ENCODE peak calls at places on chromosome 21, in eight cellular contexts. One of them, this sample, is unnamed.

GRCh38 chr21:15514073-15514946 is 215.5 kb upstream of the USP25 start:
- DNase-seq in activated CD4-positive, CD25-positive, alpha-beta regulatory T cell treated with anti-CD3 and anti-CD28 coated beads, Interleukin-2, amount 50 U/mL, for 72 hours: no peak
- DNase-seq in stimulated activated CD8-positive, alpha-beta memory T cell treated with anti-CD3 and anti-CD28 coated beads, Interleukin-15, amount 100 ng/mL, for 4 hours: no peak
- DNase-seq in activated T-cell treated with anti-CD3 and anti-CD28 coated beads for 24 hours: peak; percentile 35
- DNase-seq in H9: no peak
- DNase-seq in KBM-7: peak; percentile 89
- DNase-seq in NCI-H774: no peak
- DNase-seq in HepG2: peak; percentile 94
- DNase-seq in this sample: peak; percentile 84

GRCh38 chr21:27060190-27060589 is 93.3 kb upstream of the ADAMTS5 start:
- DNase-seq in activated T-cell treated with anti-CD3 and anti-CD28 coated beads for 24 hours: no peak
- DNase-seq in NCI-H774: no peak
- DNase-seq in KBM-7: no peak
- DNase-seq in HepG2: no peak
- DNase-seq in H9: no peak
- DNase-seq in activated CD4-positive, CD25-positive, alpha-beta regulatory T cell treated with anti-CD3 and anti-CD28 coated beads, Interleukin-2, amount 50 U/mL, for 72 hours: no peak
- DNase-seq in stimulated activated CD8-positive, alpha-beta memory T cell treated with anti-CD3 and anti-CD28 coated beads, Interleukin-15, amount 100 ng/mL, for 4 hours: no peak
- DNase-seq in this sample: no peak

GRCh38 chr21:37921091-37921490 is 4.8 kb upstream of the KCNJ6 start:
- DNase-seq in activated T-cell treated with anti-CD3 and anti-CD28 coated beads for 24 hours: no peak
- DNase-seq in stimulated activated CD8-positive, alpha-beta memory T cell treated with anti-CD3 and anti-CD28 coated beads, Interleukin-15, amount 100 ng/mL, for 4 hours: no peak
- DNase-seq in KBM-7: no peak
- DNase-seq in HepG2: no peak
- DNase-seq in NCI-H774: no peak
- DNase-seq in activated CD4-positive, CD25-positive, alpha-beta regulatory T cell treated with anti-CD3 and anti-CD28 coated beads, Interleukin-2, amount 50 U/mL, for 72 hours: no peak
- DNase-seq in H9: no peak
- DNase-seq in this sample: no peak

GRCh38 chr21:39385299-39386145 is 36.6 kb upstream of the HMGN1 start:
- DNase-seq in NCI-H774: no peak
- DNase-seq in stimulated activated CD8-positive, alpha-beta memory T cell treated with anti-CD3 and anti-CD28 coated beads, Interleukin-15, amount 100 ng/mL, for 4 hours: no peak
- DNase-seq in KBM-7: no peak
- DNase-seq in activated CD4-positive, CD25-positive, alpha-beta regulatory T cell treated with anti-CD3 and anti-CD28 coated beads, Interleukin-2, amount 50 U/mL, for 72 hours: peak; percentile 51
- DNase-seq in activated T-cell treated with anti-CD3 and anti-CD28 coated beads for 24 hours: peak; percentile 64
- DNase-seq in H9: no peak
- DNase-seq in HepG2: peak; percentile 95
- DNase-seq in this sample: peak; percentile 90

GRCh38 chr21:43001316-43001715 is 27.0 kb downstream of the PKNOX1 start:
- DNase-seq in H9: no peak
- DNase-seq in stimulated activated CD8-positive, alpha-beta memory T cell treated with anti-CD3 and anti-CD28 coated beads, Interleukin-15, amount 100 ng/mL, for 4 hours: no peak
- DNase-seq in KBM-7: no peak
- DNase-seq in activated T-cell treated with anti-CD3 and anti-CD28 coated beads for 24 hours: no peak
- DNase-seq in HepG2: no peak
- DNase-seq in NCI-H774: no peak
- DNase-seq in activated CD4-positive, CD25-positive, alpha-beta regulatory T cell treated with anti-CD3 and anti-CD28 coated beads, Interleukin-2, amount 50 U/mL, for 72 hours: no peak
- DNase-seq in this sample: no peak

GRCh38 chr21:33901421-33902288 is 13.9 kb downstream of the ATP5PO start:
- DNase-seq in NCI-H774: peak; percentile 18
- DNase-seq in KBM-7: peak; percentile 57
- DNase-seq in HepG2: peak; percentile 20
- DNase-seq in activated CD4-positive, CD25-positive, alpha-beta regulatory T cell treated with anti-CD3 and anti-CD28 coated beads, Interleukin-2, amount 50 U/mL, for 72 hours: no peak
- DNase-seq in H9: peak; percentile 88
- DNase-seq in activated T-cell treated with anti-CD3 and anti-CD28 coated beads for 24 hours: no peak
- DNase-seq in stimulated activated CD8-positive, alpha-beta memory T cell treated with anti-CD3 and anti-CD28 coated beads, Interleukin-15, amount 100 ng/mL, for 4 hours: no peak
- DNase-seq in this sample: no peak

GRCh38 chr21:17989780-17990179 is 170.6 kb upstream of the C21orf91 start:
- DNase-seq in activated CD4-positive, CD25-positive, alpha-beta regulatory T cell treated with anti-CD3 and anti-CD28 coated beads, Interleukin-2, amount 50 U/mL, for 72 hours: no peak
- DNase-seq in H9: no peak
- DNase-seq in activated T-cell treated with anti-CD3 and anti-CD28 coated beads for 24 hours: no peak
- DNase-seq in stimulated activated CD8-positive, alpha-beta memory T cell treated with anti-CD3 and anti-CD28 coated beads, Interleukin-15, amount 100 ng/mL, for 4 hours: no peak
- DNase-seq in HepG2: no peak
- DNase-seq in NCI-H774: no peak
- DNase-seq in KBM-7: no peak
- DNase-seq in this sample: no peak

GRCh38 chr21:31597683-31598082 is 61.8 kb upstream of the SOD1 start:
- DNase-seq in activated CD4-positive, CD25-positive, alpha-beta regulatory T cell treated with anti-CD3 and anti-CD28 coated beads, Interleukin-2, amount 50 U/mL, for 72 hours: no peak
- DNase-seq in NCI-H774: no peak
- DNase-seq in stimulated activated CD8-positive, alpha-beta memory T cell treated with anti-CD3 and anti-CD28 coated beads, Interleukin-15, amount 100 ng/mL, for 4 hours: no peak
- DNase-seq in H9: peak; percentile 38
- DNase-seq in HepG2: no peak
- DNase-seq in activated T-cell treated with anti-CD3 and anti-CD28 coated beads for 24 hours: no peak
- DNase-seq in KBM-7: no peak
- DNase-seq in this sample: no peak

GRCh38 chr21:35563885-35564451 is 496.4 kb downstream of the SETD4 start:
- DNase-seq in activated T-cell treated with anti-CD3 and anti-CD28 coated beads for 24 hours: no peak
- DNase-seq in stimulated activated CD8-positive, alpha-beta memory T cell treated with anti-CD3 and anti-CD28 coated beads, Interleukin-15, amount 100 ng/mL, for 4 hours: no peak
- DNase-seq in activated CD4-positive, CD25-positive, alpha-beta regulatory T cell treated with anti-CD3 and anti-CD28 coated beads, Interleukin-2, amount 50 U/mL, for 72 hours: no peak
- DNase-seq in KBM-7: peak; percentile 65
- DNase-seq in HepG2: no peak
- DNase-seq in H9: no peak
- DNase-seq in NCI-H774: no peak
- DNase-seq in this sample: no peak

GRCh38 chr21:36175771-36176565 is 19.3 kb downstream of the DOP1B start:
- DNase-seq in activated T-cell treated with anti-CD3 and anti-CD28 coated beads for 24 hours: no peak
- DNase-seq in activated CD4-positive, CD25-positive, alpha-beta regulatory T cell treated with anti-CD3 and anti-CD28 coated beads, Interleukin-2, amount 50 U/mL, for 72 hours: no peak
- DNase-seq in NCI-H774: no peak
- DNase-seq in stimulated activated CD8-positive, alpha-beta memory T cell treated with anti-CD3 and anti-CD28 coated beads, Interleukin-15, amount 100 ng/mL, for 4 hours: no peak
- DNase-seq in H9: peak; percentile 23
- DNase-seq in KBM-7: no peak
- DNase-seq in HepG2: no peak
- DNase-seq in this sample: no peak

GRCh38 chr21:42561742-42562141 is 48.1 kb downstream of the SLC37A1 start:
- DNase-seq in NCI-H774: peak; percentile 66
- DNase-seq in H9: no peak
- DNase-seq in HepG2: peak; percentile 13
- DNase-seq in activated T-cell treated with anti-CD3 and anti-CD28 coated beads for 24 hours: no peak
- DNase-seq in activated CD4-positive, CD25-positive, alpha-beta regulatory T cell treated with anti-CD3 and anti-CD28 coated beads, Interleukin-2, amount 50 U/mL, for 72 hours: peak; percentile 23
- DNase-seq in KBM-7: no peak
- DNase-seq in stimulated activated CD8-positive, alpha-beta memory T cell treated with anti-CD3 and anti-CD28 coated beads, Interleukin-15, amount 100 ng/mL, for 4 hours: no peak
- DNase-seq in this sample: peak; percentile 62

GRCh38 chr21:22609802-22610201 is 1611.6 kb downstream of the NCAM2 start:
- DNase-seq in H9: no peak
- DNase-seq in NCI-H774: no peak
- DNase-seq in KBM-7: no peak
- DNase-seq in activated CD4-positive, CD25-positive, alpha-beta regulatory T cell treated with anti-CD3 and anti-CD28 coated beads, Interleukin-2, amount 50 U/mL, for 72 hours: no peak
- DNase-seq in stimulated activated CD8-positive, alpha-beta memory T cell treated with anti-CD3 and anti-CD28 coated beads, Interleukin-15, amount 100 ng/mL, for 4 hours: no peak
- DNase-seq in activated T-cell treated with anti-CD3 and anti-CD28 coated beads for 24 hours: no peak
- DNase-seq in HepG2: no peak
- DNase-seq in this sample: no peak

GRCh38 chr21:31618696-31619430 is 40.6 kb upstream of the SOD1 start:
- DNase-seq in activated T-cell treated with anti-CD3 and anti-CD28 coated beads for 24 hours: no peak
- DNase-seq in HepG2: no peak
- DNase-seq in H9: no peak
- DNase-seq in activated CD4-positive, CD25-positive, alpha-beta regulatory T cell treated with anti-CD3 and anti-CD28 coated beads, Interleukin-2, amount 50 U/mL, for 72 hours: no peak
- DNase-seq in NCI-H774: no peak
- DNase-seq in stimulated activated CD8-positive, alpha-beta memory T cell treated with anti-CD3 and anti-CD28 coated beads, Interleukin-15, amount 100 ng/mL, for 4 hours: no peak
- DNase-seq in KBM-7: no peak
- DNase-seq in this sample: no peak

GRCh38 chr21:37364722-37365121 is 1.9 kb upstream of the DYRK1A start:
- DNase-seq in HepG2: no peak
- DNase-seq in NCI-H774: no peak
- DNase-seq in KBM-7: peak; percentile 60
- DNase-seq in stimulated activated CD8-positive, alpha-beta memory T cell treated with anti-CD3 and anti-CD28 coated beads, Interleukin-15, amount 100 ng/mL, for 4 hours: no peak
- DNase-seq in H9: no peak
- DNase-seq in activated CD4-positive, CD25-positive, alpha-beta regulatory T cell treated with anti-CD3 and anti-CD28 coated beads, Interleukin-2, amount 50 U/mL, for 72 hours: no peak
- DNase-seq in activated T-cell treated with anti-CD3 and anti-CD28 coated beads for 24 hours: no peak
- DNase-seq in this sample: no peak

This sample was measured in Peyer's patch.